ENCODE peak calls at places on chromosomes 2 and 18, in seven cellular contexts. A is astrocyte of the cerebellum, B is lower leg skin, M is coronary artery, X is hepatocyte, W is lower lobe of right lung, D is neural crest cell. Q is an unnamed sample.

GRCh38 chr2:118843492-118844132 is 3.8 kb downstream of the EN1 start:
- DNase-seq in A (no peak), B (no peak), M (no peak), X (no peak), W (no peak), D (no peak), Q (no peak)

GRCh38 chr2:11904029-11904428 is 157.6 kb downstream of the LPIN1 start:
- DNase-seq in A (no peak), B (no peak), M (no peak), X (no peak), W (peak), D (no peak), Q (no peak)

GRCh38 chr2:228917195-228917594 is 353.9 kb downstream of the PID1 start:
- DNase-seq in A (no peak), B (no peak), M (no peak), X (no peak), W (no peak), D (no peak), Q (no peak)

GRCh38 chr18:12255626-12256026 is 1.5 kb downstream of the CIDEA start:
- DNase-seq in A (no peak), B (no peak), M (no peak), X (no peak), W (no peak), D (no peak), Q (no peak)

GRCh38 chr18:44945847-44946490 is 265.3 kb downstream of the SETBP1 start:
- DNase-seq in A (no peak), B (no peak), M (no peak), X (no peak), W (no peak), D (peak), Q (no peak)

GRCh38 chr2:26059542-26059941 is 25.7 kb downstream of the RAB10 start:
- DNase-seq in A (no peak), B (no peak), M (no peak), X (no peak), W (no peak), D (no peak), Q (no peak)

GRCh38 chr2:10211822-10212438 is 89.4 kb downstream of the RRM2 start:
- DNase-seq in A (no peak), B (no peak), M (no peak), X (no peak), W (peak), D (no peak), Q (no peak)

GRCh38 chr2:27040282-27040681 is 7.5 kb downstream of the TMEM214 start:
- DNase-seq in A (no peak), B (no peak), M (no peak), X (no peak), W (no peak), D (no peak), Q (no peak)

GRCh38 chr2:33619028-33619427 is 19.9 kb upstream of the FAM98A start:
- DNase-seq in A (no peak), B (no peak), M (no peak), X (no peak), W (no peak), D (no peak), Q (no peak)

GRCh38 chr2:46336560-46336959 is 39.4 kb downstream of the EPAS1 start:
- DNase-seq in A (no peak), B (no peak), M (no peak), X (no peak), W (no peak), D (no peak), Q (no peak)

GRCh38 chr18:74796928-74797576 is 199.4 kb downstream of the ZNF407 start:
- DNase-seq in A (no peak), B (no peak), M (no peak), X (peak), W (no peak), D (no peak), Q (peak)

GRCh38 chr2:222791946-222792649 is 68.7 kb upstream of the ACSL3 start:
- DNase-seq in A (no peak), B (peak), M (peak), X (no peak), W (peak), D (no peak), Q (peak)

GRCh38 chr18:56305583-56305982 is 332.8 kb downstream of the TXNL1 start:
- DNase-seq in A (no peak), B (no peak), M (no peak), X (no peak), W (no peak), D (no peak), Q (no peak)

GRCh38 chr2:149924028-149924427 is 336.5 kb upstream of the MMADHC start:
- DNase-seq in A (no peak), B (no peak), M (no peak), X (no peak), W (no peak), D (no peak), Q (no peak)

GRCh38 chr2:43402002-43402401 is 175.6 kb upstream of the ZFP36L2 start:
- DNase-seq in A (no peak), B (no peak), M (no peak), X (no peak), W (no peak), D (no peak), Q (no peak)

GRCh38 chr2:120794716-120795115 is 59.0 kb downstream of the GLI2 start:
- DNase-seq in A (no peak), B (no peak), M (no peak), X (no peak), W (no peak), D (no peak), Q (no peak)

GRCh38 chr2:132412021-132412420 is 4.6 kb upstream of the GPR39 start:
- DNase-seq in A (no peak), B (no peak), M (no peak), X (no peak), W (no peak), D (no peak), Q (no peak)

GRCh38 chr2:173773076-173773475 is 192.1 kb downstream of the SP3 start:
- DNase-seq in A (no peak), B (no peak), M (no peak), X (no peak), W (no peak), D (no peak), Q (no peak)

GRCh38 chr18:51953521-51953920 is 386.5 kb upstream of the DCC start:
- DNase-seq in A (no peak), B (no peak), M (no peak), X (no peak), W (no peak), D (no peak), Q (no peak)

GRCh38 chr18:295756-296155 is 27.9 kb upstream of the THOC1 start:
- DNase-seq in A (no peak), B (no peak), M (no peak), X (no peak), W (no peak), D (no peak), Q (no peak)

GRCh38 chr18:10006261-10006903 is 92.6 kb downstream of the VAPA start:
- DNase-seq in A (peak), B (no peak), M (no peak), X (peak), W (no peak), D (no peak), Q (no peak)

GRCh38 chr2:241635756-241636155 is 1.2 kb downstream of the THAP4 start:
- DNase-seq in A (no peak), B (no peak), M (no peak), X (no peak), W (no peak), D (no peak), Q (no peak)

GRCh38 chr2:42809131-42809875 is 16.9 kb upstream of the HAAO start:
- DNase-seq in A (no peak), B (peak), M (no peak), X (peak), W (no peak), D (no peak), Q (no peak)

GRCh38 chr18:9494778-9495302 is 19.5 kb downstream of the RALBP1 start:
- DNase-seq in A (no peak), B (no peak), M (no peak), X (no peak), W (no peak), D (no peak), Q (no peak)

GRCh38 chr2:218033208-218033589 is 30.4 kb upstream of the TNS1 start:
- DNase-seq in A (no peak), B (no peak), M (no peak), X (no peak), W (no peak), D (no peak), Q (no peak)

GRCh38 chr2:105383456-105383855 is 15.4 kb downstream of the FHL2 start:
- DNase-seq in A (no peak), B (no peak), M (peak), X (no peak), W (no peak), D (no peak), Q (no peak)

GRCh38 chr2:191382801-191383200 is 137.6 kb downstream of the MYO1B start:
- DNase-seq in A (no peak), B (no peak), M (no peak), X (peak), W (no peak), D (no peak), Q (no peak)

GRCh38 chr2:219998714-219999227 is 371.3 kb downstream of the SLC4A3 start:
- DNase-seq in A (no peak), B (no peak), M (no peak), X (no peak), W (no peak), D (no peak), Q (no peak)

GRCh38 chr2:71843391-71843850 is 304.2 kb downstream of the CYP26B1 start:
- DNase-seq in A (no peak), B (no peak), M (no peak), X (peak), W (no peak), D (no peak), Q (peak)

GRCh38 chr2:41791523-41791922 is 256.3 kb upstream of the PKDCC start:
- DNase-seq in A (peak), B (no peak), M (no peak), X (peak), W (no peak), D (peak), Q (no peak)

GRCh38 chr2:178530625-178531142 is 50.4 kb downstream of the PLEKHA3 start:
- DNase-seq in A (no peak), B (no peak), M (no peak), X (no peak), W (no peak), D (no peak), Q (no peak)

GRCh38 chr18:36149514-36150289 is 20.0 kb downstream of the ELP2 start:
- DNase-seq in A (no peak), B (no peak), M (no peak), X (no peak), W (no peak), D (no peak), Q (no peak)

GRCh38 chr2:161423351-161424178 is 7.5 kb downstream of the TBR1 start:
- DNase-seq in A (no peak), B (no peak), M (no peak), X (peak), W (no peak), D (peak), Q (no peak)

GRCh38 chr2:10437806-10438205 is 10.3 kb downstream of the ODC1 start:
- DNase-seq in A (no peak), B (no peak), M (no peak), X (no peak), W (no peak), D (no peak), Q (no peak)

GRCh38 chr2:714005-714741 is 37.0 kb upstream of the TMEM18 start:
- DNase-seq in A (peak), B (no peak), M (no peak), X (peak), W (no peak), D (peak), Q (no peak)

GRCh38 chr2:139031722-139032121 is 251.5 kb upstream of the NXPH2 start:
- DNase-seq in A (peak), B (no peak), M (no peak), X (peak), W (no peak), D (no peak), Q (no peak)

GRCh38 chr18:62979172-62979571 is 263.8 kb downstream of the PHLPP1 start:
- DNase-seq in A (peak), B (no peak), M (no peak), X (no peak), W (peak), D (no peak), Q (no peak)

GRCh38 chr2:62014102-62014501 is 108.6 kb downstream of the COMMD1 start:
- DNase-seq in A (peak), B (peak), M (peak), X (peak), W (no peak), D (no peak), Q (no peak)
- TF ChIP-seq CTCF in A (peak), B (no peak), M (no peak), X (peak), W (peak), D (no peak), Q (peak)

GRCh38 chr18:4144201-4144600 is 310.9 kb downstream of the DLGAP1 start:
- DNase-seq in A (no peak), B (no peak), M (no peak), X (no peak), W (no peak), D (no peak), Q (no peak)
- TF ChIP-seq CTCF in A (no peak), B (no peak), M (no peak), X (no peak), W (no peak), D (no peak), Q (no peak)

GRCh38 chr18:26840965-26841364 is 24.5 kb downstream of the AQP4 start:
- DNase-seq in A (no peak), B (no peak), M (no peak), X (no peak), W (no peak), D (no peak), Q (no peak)
- TF ChIP-seq CTCF in A (no peak), B (no peak), M (no peak), X (no peak), W (no peak), D (no peak), Q (no peak)

DNA sequence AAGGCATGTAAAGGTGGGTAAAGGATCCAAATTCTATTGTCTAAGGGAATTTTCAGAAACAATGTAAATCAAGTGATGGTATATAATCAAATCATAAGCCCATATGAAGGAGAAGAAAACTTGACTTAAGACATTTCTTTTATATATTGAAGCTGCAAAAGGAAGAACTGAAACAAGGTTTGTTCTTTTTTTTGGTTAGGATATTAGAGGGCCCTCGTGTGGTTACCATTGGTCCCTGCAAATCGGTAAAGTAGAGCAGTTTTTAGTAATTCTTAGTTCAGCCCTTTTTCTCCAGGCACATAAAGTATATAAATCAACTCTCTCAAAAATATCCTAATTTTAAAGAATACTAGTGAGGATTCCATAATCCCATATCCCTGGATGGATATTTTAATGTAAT is 105.6 kb upstream of the STK17B start:
- DNase-seq in A (peak), B (no peak), M (no peak), X (peak), W (no peak), D (no peak), Q (no peak)
- TF ChIP-seq CTCF in A (peak), B (no peak), M (peak), X (peak), W (peak), D (peak), Q (peak)

DNA sequence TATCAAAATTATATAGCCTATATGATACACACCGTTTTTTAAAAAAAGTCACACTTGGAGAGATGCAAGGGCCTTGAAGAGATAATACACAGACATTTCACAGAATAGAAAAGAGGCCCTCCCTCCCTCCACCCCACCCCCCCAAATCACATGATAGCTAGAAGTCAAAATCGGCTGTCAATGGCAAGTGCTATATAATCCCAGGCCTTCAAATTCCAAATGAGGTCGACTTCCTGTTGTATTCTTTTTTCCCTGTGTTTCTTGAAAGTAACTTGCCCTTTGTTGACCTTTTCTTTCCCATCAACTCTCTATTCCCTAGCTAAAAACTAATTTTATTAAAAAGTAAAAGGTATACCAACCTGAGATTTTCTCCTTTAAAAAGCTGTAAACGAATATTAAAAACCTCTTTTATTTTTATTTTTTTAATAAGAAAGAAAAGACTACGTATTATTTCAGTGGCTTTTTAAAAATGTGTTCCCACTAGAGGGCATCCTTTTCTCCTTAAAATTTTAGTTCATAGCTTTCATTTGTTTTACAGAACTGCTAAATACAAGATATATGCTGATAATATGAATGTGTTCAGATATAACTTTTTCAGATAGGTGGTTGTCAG is 46.6 kb downstream of the KCMF1 start:
- DNase-seq in A (peak), B (no peak), M (no peak), X (no peak), W (no peak), D (no peak), Q (no peak)
- TF ChIP-seq CTCF in A (no peak), B (no peak), M (no peak), X (peak), W (peak), D (peak), Q (peak)

Q was measured in retinal pigment epithelial cell.